ENCODE peak calls at places on chromosomes 4 and X, in eight cellular contexts. I is transverse colon, V is heart left ventricle, Z is left ventricle myocardium inferior, G is GM06990, O is WERI-Rb-1, A is MM.1S, Q is IMR-90. E is an unnamed sample. For H3K36me3, the result is how much of the 10 kb centered on the place peaks cover.

GRCh38 chrX:12269484-12269883 is 131.2 kb downstream of the FRMPD4 start:
- DNase-seq in G (no peak), V (no peak), A (no peak), Q (no peak), I (no peak), O (no peak), Z (no peak), E (no peak)

GRCh38 chrX:16882188-16882587 is 12.0 kb upstream of the RBBP7 start:
- DNase-seq in G (peak), Z (peak), Q (peak), O (peak), A (peak), I (peak), V (peak), E (peak)

GRCh38 chr4:169267070-169267469 is 3.7 kb downstream of the SH3RF1 start:
- DNase-seq in Z (no peak), V (no peak), O (no peak), Q (no peak), A (no peak), G (no peak), I (no peak), E (no peak)

GRCh38 chrX:9285342-9285771 is 179.5 kb upstream of the TBL1X start:
- DNase-seq in V (no peak), A (no peak), I (no peak), Q (no peak), Z (no peak), O (no peak), G (peak), E (no peak)

GRCh38 chrX:140918398-140919043 is 83.9 kb upstream of the SPANXB1 start:
- DNase-seq in V (no peak), G (no peak), O (peak), I (peak), Z (no peak), Q (peak), A (peak), E (peak)

GRCh38 chrX:148947399-148948025 is 447.1 kb downstream of the AFF2 start:
- DNase-seq in O (no peak), A (no peak), Z (no peak), V (no peak), Q (no peak), I (no peak), G (no peak), E (no peak)

GRCh38 chrX:109403927-109404326 is 78.0 kb downstream of the GUCY2F start:
- DNase-seq in O (no peak), I (no peak), Q (no peak), A (no peak), G (no peak), Z (no peak), V (no peak), E (no peak)

GRCh38 chrX:74546984-74547383 is 67.4 kb downstream of the RLIM start:
- DNase-seq in A (no peak), Q (no peak), V (no peak), G (no peak), I (no peak), Z (no peak), O (no peak), E (no peak)

GRCh38 chrX:25048176-25048575 is 32.4 kb upstream of the ARX start:
- DNase-seq in G (no peak), A (no peak), V (no peak), Q (no peak), Z (no peak), I (no peak), O (no peak), E (no peak)

GRCh38 chr4:90837241-90837640 is 710.0 kb downstream of the CCSER1 start:
- DNase-seq in Q (no peak), Z (no peak), G (no peak), I (no peak), O (no peak), A (no peak), V (no peak), E (no peak)

GRCh38 chr4:76943129-76943620 is 6.4 kb upstream of the SEPTIN11 start:
- DNase-seq in G (no peak), I (no peak), A (no peak), Q (peak), O (no peak), Z (no peak), V (no peak), E (no peak)

GRCh38 chrX:2147928-2148327 is 352.8 kb downstream of the DHRSX start:
- DNase-seq in G (no peak), O (no peak), A (no peak), Z (no peak), Q (no peak), V (no peak), I (no peak), E (no peak)

GRCh38 chr4:163157157-163157556 is 9.5 kb downstream of the NAF1 start:
- DNase-seq in O (no peak), A (no peak), I (no peak), Z (no peak), Q (peak), G (no peak), V (no peak), E (no peak)

GRCh38 chrX:18789916-18790315 is 82.5 kb downstream of the PPEF1 start:
- DNase-seq in Z (no peak), G (no peak), A (no peak), I (no peak), O (no peak), V (no peak), Q (no peak), E (no peak)

GRCh38 chrX:155070663-155070974 is 317 bp downstream of the CMC4 start:
- DNase-seq in Z (no peak), G (no peak), A (no peak), O (no peak), V (peak), I (no peak), Q (no peak), E (no peak)

GRCh38 chr4:143711543-143712159 is 11.2 kb upstream of the FREM3 start:
- DNase-seq in Z (no peak), O (peak), I (no peak), A (no peak), V (no peak), G (no peak), Q (no peak), E (no peak)

GRCh38 chr4:30720656-30721352 is 635 bp downstream of the PCDH7 start:
- DNase-seq in Q (peak), O (peak), Z (peak), V (peak), G (peak), I (peak), A (no peak), E (no peak)

GRCh38 chrX:102950908-102951866 is 14.1 kb downstream of the RAB40AL start:
- DNase-seq in O (peak), Q (peak), Z (peak), V (peak), G (peak), I (peak), A (peak), E (peak)

GRCh38 chrX:40107291-40108083 is 9.7 kb upstream of the BCOR start:
- DNase-seq in I (peak), O (peak), A (peak), G (no peak), Q (no peak), V (peak), Z (peak), E (no peak)

GRCh38 chrX:13064599-13065143 is 20.3 kb upstream of the FAM9C start:
- DNase-seq in I (no peak), O (no peak), V (no peak), A (no peak), Z (no peak), Q (peak), G (no peak), E (no peak)

GRCh38 chr4:517806-518070 is 18.7 kb downstream of the PIGG start:
- DNase-seq in G (no peak), Q (no peak), Z (no peak), A (no peak), O (no peak), I (no peak), V (no peak), E (no peak)
- H3K36me3 ChIP-seq in G (under half), Q (half or more), Z (half or more), A (under half), O (half or more), I (under half), V (half or more), E (half or more)

GRCh38 chrX:41478397-41478911 is 31.3 kb downstream of the NYX start:
- DNase-seq in A (no peak), Q (no peak), G (no peak), Z (no peak), I (no peak), O (no peak), V (no peak), E (no peak)

GRCh38 chrX:41475611-41476241 is 28.6 kb downstream of the NYX start:
- DNase-seq in Q (no peak), A (no peak), I (no peak), Z (no peak), G (no peak), V (no peak), O (peak), E (no peak)

GRCh38 chrX:41480508-41481260 is 33.5 kb downstream of the NYX start:
- DNase-seq in O (no peak), I (no peak), Z (no peak), G (no peak), A (no peak), Q (no peak), V (no peak), E (no peak)

GRCh38 chrX:41482153-41482850 is 35.2 kb downstream of the NYX start:
- DNase-seq in Z (no peak), I (no peak), O (no peak), V (no peak), G (no peak), A (no peak), Q (peak), E (no peak)

GRCh38 chrX:41481264-41482109 is 34.3 kb downstream of the NYX start:
- DNase-seq in I (no peak), V (no peak), G (no peak), A (no peak), O (peak), Q (no peak), Z (no peak), E (peak)
- TF ChIP-seq CTCF in I (peak), V (no peak), G (peak), A (peak), O (peak), Q (peak), Z (peak), E (peak)

GRCh38 chr4:1339489-1339888 is 7.5 kb upstream of the UVSSA start:
- DNase-seq in Q (no peak), I (no peak), O (no peak), V (peak), G (no peak), Z (no peak), A (peak), E (no peak)
- H3K36me3 ChIP-seq in Q (half or more), I (under half), O (half or more), V (half or more), G (under half), Z (half or more), A (under half), E (half or more)

GRCh38 chr4:73312967-73313366 is 54.4 kb upstream of the ANKRD17 start:
- DNase-seq in G (no peak), Q (no peak), O (no peak), Z (no peak), A (no peak), V (no peak), I (no peak), E (no peak)

GRCh38 chr4:73315091-73315490 is 56.5 kb upstream of the ANKRD17 start:
- DNase-seq in I (no peak), G (no peak), O (no peak), Z (no peak), A (no peak), V (no peak), Q (peak), E (no peak)

GRCh38 chr4:73308286-73308685 is 49.7 kb upstream of the ANKRD17 start:
- DNase-seq in Z (no peak), A (peak), G (no peak), O (no peak), V (no peak), I (no peak), Q (peak), E (peak)

GRCh38 chr4:73309211-73309610 is 50.6 kb upstream of the ANKRD17 start:
- DNase-seq in V (no peak), A (no peak), G (no peak), I (no peak), O (no peak), Q (peak), Z (no peak), E (no peak)

DNA sequence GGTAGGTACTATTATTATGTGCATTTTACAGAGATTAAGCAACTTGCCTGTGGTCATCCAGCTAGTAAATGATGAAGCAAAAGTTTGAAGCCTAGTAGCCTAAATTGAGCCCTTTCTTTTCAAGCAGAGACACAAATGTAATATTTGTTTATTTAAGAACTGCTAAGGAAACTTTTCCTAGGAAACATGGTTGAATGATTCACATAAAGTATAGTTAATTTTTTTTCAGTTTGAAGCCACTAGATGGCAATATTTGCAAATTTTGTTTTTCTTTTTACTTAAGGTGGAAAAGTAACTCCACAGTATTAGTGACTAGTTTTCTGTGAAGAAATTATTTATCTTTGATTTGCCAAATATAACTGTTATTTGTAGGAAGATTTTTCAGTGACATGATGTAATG is 52.8 kb upstream of the ANKRD17 start:
- DNase-seq in Q (peak), G (no peak), I (no peak), V (no peak), Z (no peak), A (peak), O (no peak), E (peak)
- TF ChIP-seq CTCF in Q (peak), G (no peak), I (peak), V (peak), Z (peak), A (peak), O (no peak), E (peak)

DNA sequence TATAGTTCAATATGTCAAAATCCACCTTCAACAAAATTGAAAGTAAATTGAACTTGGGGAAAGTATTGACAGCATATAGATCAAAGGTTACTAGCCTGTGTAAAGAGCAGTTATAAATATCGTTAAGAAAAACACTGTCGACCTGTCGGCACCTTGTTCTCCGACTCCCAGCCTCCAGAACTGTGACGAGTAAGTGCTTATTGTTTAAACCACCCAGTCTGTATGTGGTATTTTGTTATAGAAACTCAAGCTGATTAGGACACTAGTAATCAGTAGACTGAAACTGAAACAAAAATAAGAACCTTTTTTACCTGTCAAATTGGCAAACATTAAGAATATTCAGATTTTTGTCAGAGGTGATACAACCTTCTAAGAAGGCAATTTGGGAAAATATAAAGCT is 17.0 kb downstream of the HTT start:
- DNase-seq in Q (no peak), G (no peak), A (peak), V (no peak), Z (no peak), O (no peak), I (no peak), E (no peak)
- H3K36me3 ChIP-seq in Q (under half), G (under half), A (under half), V (half or more), Z (under half), O (under half), I (under half), E (half or more)

E was measured in OCI-LY7.